ENCODE peak calls at places on chromosome 22, in nine cellular contexts. Q, I, A, V, K, Y, X, M and F are unnamed samples.

GRCh38 chr22:25067851-25068421 is 115.4 kb downstream of the KIAA1671 start:
- DNase-seq in A (no peak), V (no peak), I (peak), X (no peak), K (no peak), Y (no peak), Q (no peak), M (peak), F (no peak)

GRCh38 chr22:21651521-21652009 is 9.5 kb downstream of the SDF2L1 start:
- DNase-seq in A (no peak), V (no peak), Y (no peak), I (peak), X (no peak), M (no peak), K (no peak), Q (no peak), F (no peak)

GRCh38 chr22:20523118-20523983 is 15.9 kb downstream of the MED15 start:
- DNase-seq in V (peak), M (no peak), Y (no peak), X (no peak), I (no peak), Q (peak), K (no peak), A (no peak), F (no peak)

GRCh38 chr22:21106000-21106399 is 60.3 kb downstream of the LRRC74B start:
- DNase-seq in Q (no peak), V (no peak), A (no peak), Y (no peak), M (no peak), K (no peak), X (no peak), I (no peak), F (no peak)

GRCh38 chr22:47616396-47617020 is 854.1 kb downstream of the TBC1D22A start:
- DNase-seq in K (no peak), M (no peak), X (no peak), V (no peak), I (peak), Q (no peak), Y (no peak), A (no peak), F (peak)

GRCh38 chr22:39773976-39774539 is 119.5 kb downstream of the ENTHD1 start:
- DNase-seq in X (no peak), V (no peak), Q (peak), K (no peak), Y (no peak), M (no peak), I (peak), A (no peak), F (no peak)

GRCh38 chr22:46451741-46452140 is 85.7 kb downstream of the CELSR1 start:
- DNase-seq in Q (no peak), V (no peak), A (no peak), I (no peak), K (no peak), Y (no peak), M (no peak), X (no peak), F (no peak)

GRCh38 chr22:25452116-25452700 is 112.3 kb upstream of the GRK3 start:
- DNase-seq in Q (no peak), X (no peak), V (no peak), A (no peak), K (no peak), M (no peak), Y (no peak), I (no peak), F (no peak)

GRCh38 chr22:29664731-29665130 is 55.1 kb upstream of the CABP7 start:
- DNase-seq in K (no peak), Y (no peak), M (no peak), X (no peak), Q (peak), I (peak), A (no peak), V (no peak), F (no peak)

GRCh38 chr22:30591191-30591587 is 521 bp downstream of the PES1 start:
- DNase-seq in Y (no peak), A (no peak), I (no peak), K (no peak), M (no peak), V (peak), X (no peak), Q (peak), F (no peak)

GRCh38 chr22:29095459-29095858 is 22.6 kb downstream of the KREMEN1 start:
- DNase-seq in Q (no peak), M (no peak), V (no peak), A (no peak), K (no peak), I (no peak), X (no peak), Y (no peak), F (no peak)

GRCh38 chr22:30485362-30485988 is 13.7 kb upstream of the SEC14L3 start:
- DNase-seq in M (peak), A (no peak), Y (peak), V (peak), Q (peak), K (peak), I (peak), X (no peak), F (peak)

GRCh38 chr22:30265851-30266444 is 703 bp downstream of the OSM start:
- DNase-seq in V (no peak), X (no peak), K (no peak), A (peak), M (peak), Y (no peak), I (peak), Q (no peak), F (peak)

GRCh38 chr22:17806437-17806836 is 32.2 kb upstream of the BID start:
- DNase-seq in Q (no peak), A (no peak), I (no peak), V (no peak), X (no peak), K (peak), Y (no peak), M (no peak), F (no peak)

GRCh38 chr22:35430897-35431322 is 31.0 kb downstream of the MCM5 start:
- DNase-seq in K (peak), V (peak), M (peak), A (no peak), I (peak), Y (peak), Q (peak), X (peak), F (peak)

GRCh38 chr22:48702573-48703264 is 1125.0 kb downstream of the BRD1 start:
- DNase-seq in K (peak), A (no peak), I (no peak), Q (no peak), X (no peak), M (no peak), Y (peak), V (no peak), F (no peak)

GRCh38 chr22:28029962-28030361 is 110.9 kb upstream of the PITPNB start:
- DNase-seq in V (no peak), K (no peak), Y (no peak), Q (no peak), M (no peak), I (no peak), A (no peak), X (no peak), F (no peak)

GRCh38 chr22:28027453-28028448 is 108.7 kb upstream of the PITPNB start:
- DNase-seq in I (no peak), Y (no peak), A (no peak), V (no peak), Q (no peak), K (no peak), X (no peak), M (no peak), F (no peak)

GRCh38 chr22:28030442-28030841 is 111.4 kb upstream of the PITPNB start:
- DNase-seq in Y (no peak), X (no peak), Q (no peak), M (no peak), I (no peak), A (no peak), K (no peak), V (no peak), F (no peak)

GRCh38 chr22:28031383-28031922 is 112.4 kb upstream of the PITPNB start:
- DNase-seq in I (no peak), Q (no peak), Y (no peak), V (no peak), X (no peak), A (no peak), M (no peak), K (no peak), F (no peak)

DNA sequence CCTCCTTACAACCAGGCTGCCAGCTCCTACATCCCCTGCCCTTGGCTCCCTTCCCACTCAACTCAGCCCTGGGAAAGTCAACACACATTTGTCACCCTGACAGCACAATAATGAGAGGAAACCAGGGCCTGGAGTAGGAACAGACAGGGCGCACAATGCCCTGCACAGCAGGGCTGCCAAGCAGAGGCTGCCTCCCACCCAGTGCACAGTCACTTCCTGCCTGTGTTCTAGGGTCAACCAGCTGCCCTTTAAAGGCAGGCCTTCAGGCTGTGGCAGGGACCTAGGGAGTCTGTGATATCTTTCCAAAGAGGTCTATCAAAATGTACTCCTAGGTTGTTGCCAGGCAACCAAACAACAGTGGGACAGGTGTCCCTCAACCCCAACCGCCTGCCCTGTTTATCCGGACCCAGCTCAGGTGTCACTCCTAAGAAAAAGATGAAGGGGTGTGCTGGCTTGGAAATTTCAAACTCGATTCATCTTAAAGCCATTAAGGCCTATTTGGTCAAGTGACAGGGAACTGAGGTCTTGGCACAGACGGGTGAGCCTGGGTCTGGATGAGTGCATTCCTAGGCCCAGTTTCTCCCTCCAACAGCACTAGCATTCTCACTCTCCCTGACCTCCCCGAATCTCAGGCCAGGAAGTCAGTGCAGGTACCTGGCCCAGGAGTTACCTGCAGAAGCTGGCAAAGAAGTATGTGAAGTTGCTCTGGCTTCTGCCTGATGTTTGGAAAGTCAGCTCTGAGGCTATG is 110.3 kb upstream of the PITPNB start:
- DNase-seq in A (no peak), I (no peak), Q (peak), X (no peak), K (peak), Y (no peak), M (no peak), V (peak), F (no peak)
- TF ChIP-seq CTCF in A (no peak), I (no peak), Q (no peak), X (no peak), K (no peak), Y (no peak), M (no peak), V (no peak), F (no peak)

GRCh38 chr22:44312766-44313165 is at the start of gene SHISAL1:
- DNase-seq in Q (peak), M (no peak), K (no peak), X (no peak), Y (no peak), A (no peak), I (no peak), V (peak), F (no peak)

GRCh38 chr22:44309647-44310046 is 3.1 kb downstream of the SHISAL1 start:
- DNase-seq in Q (no peak), I (no peak), M (no peak), V (peak), Y (no peak), K (no peak), A (no peak), X (no peak), F (no peak)

GRCh38 chr22:44309137-44309536 is 3.6 kb downstream of the SHISAL1 start:
- DNase-seq in X (no peak), V (peak), Y (no peak), I (peak), K (no peak), A (no peak), M (peak), Q (peak), F (no peak)

GRCh38 chr22:44311855-44312170 is 938 bp downstream of the SHISAL1 start:
- DNase-seq in X (no peak), M (no peak), Q (peak), K (no peak), Y (no peak), A (no peak), V (peak), I (no peak), F (no peak)

GRCh38 chr22:44311104-44311854 is 1.5 kb downstream of the SHISAL1 start:
- DNase-seq in K (no peak), A (no peak), M (no peak), X (no peak), Y (no peak), Q (no peak), I (no peak), V (no peak), F (no peak)
- TF ChIP-seq CTCF in K (no peak), A (no peak), M (no peak), X (no peak), Y (no peak), Q (no peak), I (no peak), V (no peak), F (no peak)

GRCh38 chr22:22685586-22685985 is 41.2 kb downstream of the GGTLC2 start:
- DNase-seq in I (peak), K (no peak), X (no peak), Y (no peak), M (no peak), A (no peak), Q (no peak), V (no peak), F (no peak)

GRCh38 chr22:22682196-22682595 is 37.8 kb downstream of the GGTLC2 start:
- DNase-seq in Q (no peak), X (no peak), Y (no peak), I (no peak), A (no peak), V (no peak), M (no peak), K (no peak), F (no peak)

GRCh38 chr22:22682807-22683667 is 38.6 kb downstream of the GGTLC2 start:
- DNase-seq in A (no peak), M (no peak), X (no peak), K (no peak), V (peak), I (peak), Y (no peak), Q (peak), F (no peak)

GRCh38 chr22:22683668-22684361 is 39.4 kb downstream of the GGTLC2 start:
- DNase-seq in A (no peak), X (no peak), M (no peak), V (no peak), Y (no peak), K (no peak), Q (no peak), I (peak), F (no peak)

GRCh38 chr22:22684605-22685561 is 40.5 kb downstream of the GGTLC2 start:
- DNase-seq in M (peak), X (no peak), V (peak), K (no peak), Y (peak), Q (peak), I (peak), A (no peak), F (no peak)
- TF ChIP-seq CTCF in M (peak), X (no peak), V (peak), K (peak), Y (peak), Q (no peak), I (peak), A (peak), F (peak)

DNA sequence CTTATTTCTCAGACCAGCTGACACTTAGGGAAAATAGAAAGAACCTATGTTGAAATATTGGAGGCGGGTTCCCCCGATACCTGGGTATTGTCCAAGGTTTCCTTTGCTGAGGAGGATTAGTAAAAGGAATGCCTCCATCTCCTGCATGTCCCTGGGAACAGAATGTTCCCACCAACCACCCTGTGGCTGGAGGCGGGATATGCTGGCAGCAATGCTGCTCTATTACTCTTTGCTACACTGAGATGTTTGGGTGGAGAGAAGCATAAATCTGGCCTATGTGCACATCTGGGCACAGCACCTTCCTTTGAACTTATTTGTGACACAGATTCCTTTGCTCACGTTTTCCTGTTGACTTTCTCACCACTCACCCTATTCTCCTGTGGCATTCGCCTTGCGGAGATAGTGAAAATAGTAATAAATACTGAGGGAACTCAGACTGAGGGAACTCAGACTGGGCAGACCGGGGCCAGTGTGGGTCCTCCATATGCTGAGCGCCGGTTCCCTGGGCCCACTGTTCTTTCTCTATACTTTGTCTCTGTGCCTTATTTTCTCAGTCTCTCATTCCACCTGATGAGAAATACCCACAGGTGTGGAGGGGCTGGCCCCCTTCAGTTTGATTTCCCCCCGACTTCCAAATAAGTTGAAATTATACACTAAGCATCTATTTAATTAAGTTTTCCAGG is 32.1 kb downstream of the IGLL1 start:
- DNase-seq in A (no peak), I (no peak), Q (no peak), K (no peak), X (no peak), M (no peak), V (peak), Y (no peak), F (no peak)
- TF ChIP-seq CTCF in A (no peak), I (no peak), Q (no peak), K (no peak), X (no peak), M (no peak), V (no peak), Y (no peak), F (no peak)

GRCh38 chr22:49991907-49992533 is 20.5 kb downstream of the IL17REL start:
- DNase-seq in M (no peak), V (no peak), Q (no peak), A (no peak), Y (no peak), X (no peak), I (peak), K (no peak), F (no peak)
- TF ChIP-seq CTCF in M (no peak), V (no peak), Q (no peak), A (no peak), Y (no peak), X (no peak), I (no peak), K (no peak), F (no peak)

GRCh38 chr22:37221424-37222336 is 9.4 kb upstream of the SSTR3 start:
- DNase-seq in I (no peak), Q (no peak), V (no peak), M (no peak), A (no peak), X (no peak), K (no peak), Y (no peak), F (no peak)
- TF ChIP-seq CTCF in I (no peak), Q (no peak), V (no peak), M (no peak), A (no peak), X (no peak), K (no peak), Y (no peak), F (no peak)

DNA sequence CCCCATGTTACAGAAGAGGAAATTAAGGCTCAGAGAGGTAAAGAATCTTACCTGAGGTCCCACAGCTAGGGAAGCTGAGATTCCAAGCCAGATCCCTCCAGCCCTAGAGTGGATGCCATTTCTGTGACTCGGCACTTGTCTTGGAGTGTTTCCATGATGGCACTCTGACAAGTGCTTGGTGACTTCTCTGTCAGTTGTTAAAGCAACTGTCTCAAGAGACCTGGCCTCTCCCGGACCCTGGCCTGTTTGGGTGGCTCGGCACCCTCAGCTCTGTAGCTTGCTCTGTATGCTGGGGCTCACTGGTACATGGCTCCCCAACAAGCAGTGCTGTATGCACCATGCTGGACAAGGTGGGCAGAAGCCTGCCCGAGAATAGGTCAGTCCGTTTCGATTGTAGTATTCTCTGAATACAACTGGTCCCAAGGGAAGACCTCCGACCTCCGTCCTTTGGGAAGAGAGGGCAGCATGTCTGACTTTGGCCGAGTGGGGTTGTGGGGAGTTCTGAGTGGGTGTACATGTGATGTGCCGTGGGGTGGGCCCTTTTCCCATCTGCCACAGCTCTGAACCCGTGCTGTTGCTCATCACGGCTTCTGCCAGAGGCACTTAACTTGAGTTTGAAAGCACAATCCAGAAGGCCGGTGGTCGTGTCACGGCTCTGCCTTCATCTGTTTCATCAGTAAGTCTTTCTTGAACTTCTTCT is 12.4 kb downstream of the ACO2 start:
- DNase-seq in A (no peak), I (no peak), V (no peak), K (no peak), X (no peak), Q (peak), M (no peak), Y (no peak), F (no peak)
- TF ChIP-seq CTCF in A (no peak), I (no peak), V (no peak), K (no peak), X (no peak), Q (no peak), M (no peak), Y (no peak), F (no peak)

DNA sequence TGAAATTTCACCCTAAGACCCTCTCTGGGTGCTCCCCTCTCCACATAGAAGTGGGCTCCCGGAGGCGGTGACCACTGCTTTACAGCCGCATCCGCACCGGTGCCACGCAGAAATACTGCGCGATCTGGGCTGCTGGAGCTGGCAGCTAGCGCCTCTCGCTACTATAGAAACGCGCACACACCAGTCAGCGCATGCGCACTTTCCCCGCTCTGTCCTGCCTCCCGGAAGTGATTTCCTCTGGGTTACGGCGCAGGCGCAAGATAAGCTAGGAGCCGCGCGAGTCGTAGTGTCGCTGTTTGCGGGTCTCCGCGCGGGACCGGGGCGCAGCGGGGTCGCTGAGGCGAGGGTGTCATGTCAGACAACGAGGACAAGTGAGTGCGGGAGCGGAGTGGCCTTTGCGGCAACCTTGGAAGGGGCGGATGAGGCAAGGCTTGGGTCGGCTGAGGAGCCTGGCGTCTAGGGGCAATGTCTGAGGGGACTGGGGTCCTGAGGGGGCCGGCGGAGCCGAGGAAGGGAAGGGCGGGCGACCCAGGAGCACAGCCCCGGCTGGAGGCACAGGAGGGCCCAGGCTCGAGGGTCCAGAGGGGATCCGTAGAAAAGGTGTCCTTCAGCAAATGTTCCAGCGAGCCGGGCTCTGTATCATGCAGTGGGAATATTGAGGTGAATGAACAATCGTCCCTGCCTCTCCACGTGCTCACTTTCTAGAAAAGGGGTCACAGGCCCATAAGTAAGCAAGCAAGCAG is at the start of the genes C22orf23 and POLR2F:
- DNase-seq in Q (peak), Y (peak), M (peak), V (peak), I (peak), X (peak), K (peak), A (peak), F (peak)
- TF ChIP-seq CTCF in Q (no peak), Y (no peak), M (no peak), V (no peak), I (no peak), X (no peak), K (no peak), A (peak), F (no peak)